ENCODE peak calls at places on chromosome 6, in eight cellular contexts. U is A549, N is ovary, I is GM12878, B is SK-N-SH, J is transverse colon, M is sigmoid colon, G is tibial nerve. E is an unnamed sample.

GRCh38 chr6:42105714-42106662 is 36.4 kb downstream of the C6orf132 start:
- DNase-seq in U (no peak), N (no peak), I (no peak), B (no peak), J (no peak), M (no peak), G (no peak), E (no peak)

GRCh38 chr6:130677312-130677711 is 149.9 kb upstream of the SMLR1 start:
- DNase-seq in U (no peak), N (no peak), I (no peak), B (no peak), J (no peak), M (no peak), G (no peak), E (no peak)

GRCh38 chr6:4113623-4114022 is 21.8 kb downstream of the ECI2 start:
- DNase-seq in U (no peak), N (no peak), I (no peak), B (no peak), J (no peak), M (no peak), G (no peak), E (no peak)

GRCh38 chr6:12354499-12354898 is 64.3 kb downstream of the EDN1 start:
- DNase-seq in U (no peak), N (no peak), I (peak; percentile 91), B (no peak), J (peak; percentile 34), M (no peak), G (no peak), E (no peak)

GRCh38 chr6:15962449-15962764 is 166.5 kb upstream of the MYLIP start:
- DNase-seq in U (no peak), N (no peak), I (no peak), B (no peak), J (no peak), M (no peak), G (no peak), E (no peak)

GRCh38 chr6:82205793-82206425 is 41.6 kb downstream of the IBTK start:
- DNase-seq in U (no peak), N (no peak), I (no peak), B (peak; percentile 38), J (no peak), M (no peak), G (no peak), E (no peak)

GRCh38 chr6:85714893-85715530 is 72.3 kb upstream of the SYNCRIP start:
- DNase-seq in U (no peak), N (no peak), I (no peak), B (no peak), J (no peak), M (no peak), G (no peak), E (no peak)

GRCh38 chr6:131683479-131683878 is 17.7 kb downstream of the OR2A4 start:
- DNase-seq in U (no peak), N (no peak), I (peak; percentile 39), B (no peak), J (no peak), M (no peak), G (no peak), E (no peak)

GRCh38 chr6:115712562-115712961 is 348.1 kb downstream of the FRK start:
- DNase-seq in U (no peak), N (no peak), I (no peak), B (no peak), J (no peak), M (no peak), G (no peak), E (no peak)

GRCh38 chr6:133991096-133991593 is 38.1 kb downstream of the TBPL1 start:
- DNase-seq in U (no peak), N (no peak), I (no peak), B (no peak), J (no peak), M (no peak), G (no peak), E (no peak)

GRCh38 chr6:113185299-113185698 is 671.8 kb upstream of the MARCKS start:
- DNase-seq in U (no peak), N (no peak), I (no peak), B (no peak), J (no peak), M (no peak), G (no peak), E (no peak)

GRCh38 chr6:134373282-134373922 is 55.5 kb upstream of the SGK1 start:
- DNase-seq in U (peak; percentile 15), N (no peak), I (peak; percentile 85), B (no peak), J (peak; percentile 26), M (peak; percentile 78), G (no peak), E (peak; percentile 74)

GRCh38 chr6:15288856-15289255 is 43.0 kb downstream of the JARID2 start:
- DNase-seq in U (no peak), N (no peak), I (no peak), B (no peak), J (no peak), M (no peak), G (no peak), E (no peak)

GRCh38 chr6:167564416-167565250 is 239.7 kb downstream of the TTLL2 start:
- DNase-seq in U (no peak), N (no peak), I (no peak), B (no peak), J (no peak), M (peak; percentile 54), G (no peak), E (peak; percentile 42)

GRCh38 chr6:44668391-44668930 is 281.0 kb downstream of the CDC5L start:
- DNase-seq in U (no peak), N (no peak), I (no peak), B (no peak), J (no peak), M (no peak), G (no peak), E (no peak)

GRCh38 chr6:44085219-44085618 is 42.0 kb downstream of the MRPL14 start:
- DNase-seq in U (no peak), N (no peak), I (no peak), B (no peak), J (no peak), M (no peak), G (no peak), E (no peak)

GRCh38 chr6:158143700-158144099 is 24.4 kb downstream of the SERAC1 start:
- DNase-seq in U (peak; percentile 7), N (no peak), I (no peak), B (no peak), J (no peak), M (no peak), G (no peak), E (no peak)

GRCh38 chr6:30684386-30685156 is 1.9 kb downstream of the PPP1R18 start:
- DNase-seq in U (no peak), N (no peak), I (no peak), B (peak; percentile 45), J (peak; percentile 67), M (peak; percentile 85), G (no peak), E (no peak)

GRCh38 chr6:17826301-17826700 is 119.6 kb upstream of the NUP153 start:
- DNase-seq in U (no peak), N (no peak), I (no peak), B (no peak), J (no peak), M (no peak), G (no peak), E (no peak)

GRCh38 chr6:131694832-131695426 is 6.3 kb downstream of the OR2A4 start:
- DNase-seq in U (peak; percentile 50), N (peak; percentile 32), I (no peak), B (peak; percentile 60), J (peak; percentile 33), M (no peak), G (peak; percentile 37), E (no peak)

GRCh38 chr6:89146748-89147715 is 1.2 kb downstream of the PM20D2 start:
- DNase-seq in U (peak; percentile 6), N (no peak), I (no peak), B (no peak), J (no peak), M (no peak), G (no peak), E (no peak)

GRCh38 chr6:37491161-37491829 is 8.4 kb downstream of the CCDC167 start:
- DNase-seq in U (no peak), N (no peak), I (no peak), B (peak; percentile 88), J (no peak), M (peak; percentile 48), G (no peak), E (no peak)

GRCh38 chr6:141403103-141403502 is 729.6 kb upstream of the GJE1 start:
- DNase-seq in U (no peak), N (no peak), I (no peak), B (no peak), J (no peak), M (no peak), G (no peak), E (no peak)

GRCh38 chr6:89597988-89598387 is 40.6 kb downstream of the LYRM2 start:
- DNase-seq in U (peak; percentile 17), N (no peak), I (no peak), B (peak; percentile 62), J (no peak), M (no peak), G (no peak), E (no peak)

GRCh38 chr6:43942011-43942442 is 172.0 kb downstream of the VEGFA start:
- DNase-seq in U (no peak), N (no peak), I (no peak), B (peak; percentile 86), J (no peak), M (peak; percentile 28), G (no peak), E (no peak)

GRCh38 chr6:100464910-100465700 is at the start of gene SIM1:
- DNase-seq in U (no peak), N (no peak), I (no peak), B (peak; percentile 92), J (peak; percentile 31), M (no peak), G (no peak), E (peak; percentile 92)

GRCh38 chr6:465531-466348 is 74.2 kb downstream of the IRF4 start:
- DNase-seq in U (no peak), N (no peak), I (no peak), B (no peak), J (no peak), M (no peak), G (no peak), E (peak; percentile 47)
- TF ChIP-seq EP300 in U (no peak), N (no peak), I (no peak), B (no peak), J (no peak), M (no peak), G (no peak), E (no peak)

GRCh38 chr6:127608554-127609270 is 31.7 kb downstream of the C6orf58 start:
- DNase-seq in U (no peak), N (no peak), I (no peak), B (no peak), J (no peak), M (no peak), G (no peak), E (no peak)

GRCh38 chr6:127606131-127606562 is 29.2 kb downstream of the C6orf58 start:
- DNase-seq in U (peak; percentile 21), N (peak; percentile 15), I (no peak), B (peak; percentile 17), J (no peak), M (no peak), G (no peak), E (no peak)
- TF ChIP-seq CTCF in U (no peak), N (no peak), I (no peak), B (peak; percentile 41), J (no peak), M (peak; percentile 15), G (no peak), E (no peak)

GRCh38 chr6:121951918-121952379 is 447.5 kb upstream of the HSF2 start:
- DNase-seq in U (no peak), N (no peak), I (no peak), B (no peak), J (no peak), M (no peak), G (no peak), E (no peak)
- TF ChIP-seq EP300 in U (no peak), N (no peak), I (no peak), B (no peak), J (no peak), M (no peak), G (no peak), E (peak; percentile 50)

GRCh38 chr6:93424303-93425064 is 5.1 kb upstream of the EPHA7 start:
- DNase-seq in U (no peak), N (no peak), I (no peak), B (no peak), J (no peak), M (no peak), G (no peak), E (no peak)
- TF ChIP-seq CTCF in U (peak; percentile 20), N (no peak), I (peak; percentile 40), B (peak; percentile 74), J (no peak), M (no peak), G (peak; percentile 24), E (no peak)

E was measured in esophagus muscularis mucosa.